ENCODE peak calls at places on chromosome 11, in six cellular contexts. K is body of pancreas, Z is gastrocnemius medialis, A is psoas muscle, O is pancreas, B is esophagus squamous epithelium. N is an unnamed sample.
A peak's percentile ranks its signal among the peaks of the same experiment; 100 is the strongest.

GRCh38 chr11:93672280-93672679 is 10.8 kb downstream of the CEP295 start:
- DNase-seq in A (no peak), K (no peak), Z (no peak), O (no peak), B (no peak), N (no peak)

GRCh38 chr11:14789879-14790484 is 102.0 kb downstream of the CYP2R1 start:
- DNase-seq in K (no peak), B (no peak), Z (no peak), O (no peak), A (no peak), N (no peak)

GRCh38 chr11:130655308-130655707 is 206.9 kb downstream of the ADAMTS15 start:
- DNase-seq in K (no peak), B (no peak), Z (no peak), O (no peak), A (no peak), N (no peak)

GRCh38 chr11:68053117-68053516 is 14.3 kb downstream of the TCIRG1 start:
- DNase-seq in Z (no peak), K (no peak), B (no peak), O (peak; percentile 45), A (peak; percentile 61), N (no peak)

GRCh38 chr11:113286509-113287497 is 27.6 kb upstream of the TTC12 start:
- DNase-seq in O (no peak), A (no peak), Z (no peak), B (no peak), K (no peak), N (no peak)

GRCh38 chr11:24155792-24156191 is 341.1 kb upstream of the LUZP2 start:
- DNase-seq in Z (no peak), B (no peak), A (no peak), O (no peak), K (no peak), N (no peak)

GRCh38 chr11:125207866-125208425 is 43.4 kb downstream of the PKNOX2 start:
- DNase-seq in K (no peak), Z (no peak), B (no peak), A (no peak), O (no peak), N (no peak)

GRCh38 chr11:102576350-102576749 is 45.8 kb upstream of the MMP7 start:
- DNase-seq in O (no peak), A (no peak), B (no peak), Z (no peak), K (no peak), N (no peak)

GRCh38 chr11:62646825-62647608 is 604 bp upstream of the GANAB start:
- DNase-seq in A (no peak), K (no peak), B (no peak), Z (no peak), O (no peak), N (no peak)

GRCh38 chr11:86816251-86816726 is 15.9 kb downstream of the PRSS23 start:
- DNase-seq in Z (no peak), K (no peak), O (no peak), B (no peak), A (no peak), N (peak; percentile 69)

GRCh38 chr11:44049832-44050231 is 2.1 kb downstream of the ACCSL start:
- DNase-seq in O (no peak), K (no peak), Z (no peak), B (no peak), A (no peak), N (no peak)

GRCh38 chr11:115083129-115083823 is 404.9 kb downstream of the NXPE2 start:
- DNase-seq in B (no peak), O (no peak), Z (no peak), K (peak; percentile 8), A (no peak), N (no peak)

GRCh38 chr11:74179234-74180126 is 8.4 kb downstream of the PPME1 start:
- DNase-seq in A (no peak), B (no peak), K (no peak), O (no peak), Z (no peak), N (no peak)

GRCh38 chr11:2136952-2137201 is 2.3 kb downstream of the IGF2 start:
- DNase-seq in A (no peak), O (no peak), K (no peak), Z (no peak), B (no peak), N (no peak)

GRCh38 chr11:2134022-2135010 is 4.9 kb downstream of the IGF2 start:
- DNase-seq in A (peak; percentile 46), K (no peak), Z (no peak), O (no peak), B (no peak), N (no peak)

GRCh38 chr11:2135018-2135569 is 4.1 kb downstream of the IGF2 start:
- DNase-seq in Z (no peak), B (no peak), K (no peak), O (no peak), A (peak; percentile 45), N (no peak)

GRCh38 chr11:2136209-2136951 is 2.8 kb downstream of the IGF2 start:
- DNase-seq in Z (no peak), O (no peak), A (peak; percentile 50), K (no peak), B (no peak), N (no peak)

GRCh38 chr11:2135648-2136201 is 3.5 kb downstream of the IGF2 start:
- DNase-seq in O (no peak), B (no peak), K (no peak), A (peak; percentile 54), Z (no peak), N (no peak)
- H3K27me3 ChIP-seq in O (peaks cover 6% of the 10 kb centered on the region), B (peaks cover 17% of the 10 kb centered on the region), K (peaks cover 20% of the 10 kb centered on the region), A (peaks cover 20% of the 10 kb centered on the region), Z (peaks cover 51% of the 10 kb centered on the region), N (peaks cover 35% of the 10 kb centered on the region)

DNA sequence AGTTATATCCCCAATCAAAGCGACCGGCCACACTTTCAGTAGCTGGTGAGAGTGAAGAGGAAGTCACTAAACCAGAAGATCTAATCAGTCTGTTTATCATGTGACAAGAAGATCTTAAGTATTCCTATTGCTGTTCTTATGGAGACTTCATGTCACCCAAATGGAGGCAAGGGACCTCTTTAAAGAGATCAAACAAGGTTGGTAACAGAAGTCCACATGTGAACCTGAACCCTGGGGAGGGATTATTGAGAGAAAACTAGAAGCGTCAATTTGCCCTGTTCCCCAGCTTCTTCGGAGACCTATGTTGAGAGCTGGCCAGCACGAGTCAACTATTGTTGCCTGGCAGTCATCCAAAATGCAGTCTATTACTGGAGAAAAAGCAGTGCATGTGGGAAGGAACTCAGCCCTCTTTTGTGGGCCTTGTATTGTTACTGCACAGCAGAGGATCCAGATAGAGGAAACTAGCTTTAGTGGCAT is 76.9 kb upstream of the CTSC start:
- DNase-seq in A (no peak), Z (no peak), O (no peak), B (no peak), K (peak; percentile 61), N (peak; percentile 78)
- H3K4me1 ChIP-seq in A (no peaks in the 10 kb centered on the region), Z (no peaks in the 10 kb centered on the region), O (peaks cover 5% of the 10 kb centered on the region), B (peaks cover 14% of the 10 kb centered on the region), K (no peaks in the 10 kb centered on the region), N (peaks cover 9% of the 10 kb centered on the region)

GRCh38 chr11:123184531-123184930 is 10.5 kb downstream of the CLMP start:
- DNase-seq in B (no peak), O (no peak), K (no peak), A (no peak), Z (no peak), N (no peak)

GRCh38 chr11:123182101-123182500 is 12.9 kb downstream of the CLMP start:
- DNase-seq in B (no peak), K (no peak), A (no peak), O (no peak), Z (no peak), N (no peak)

GRCh38 chr11:123181075-123181474 is 14.0 kb downstream of the CLMP start:
- DNase-seq in A (no peak), Z (no peak), B (no peak), O (no peak), K (no peak), N (no peak)

GRCh38 chr11:123185326-123185725 is 9.7 kb downstream of the CLMP start:
- DNase-seq in A (no peak), K (no peak), Z (no peak), O (no peak), B (no peak), N (peak; percentile 22)

GRCh38 chr11:123183391-123184099 is 11.5 kb downstream of the CLMP start:
- DNase-seq in O (no peak), K (no peak), A (no peak), Z (no peak), B (no peak), N (no peak)
- H3K27ac ChIP-seq in O (no peak overlapping the region), K (no peak overlapping the region), A (no peak overlapping the region), Z (no peak overlapping the region), B (no peak overlapping the region), N (no peak overlapping the region)

DNA sequence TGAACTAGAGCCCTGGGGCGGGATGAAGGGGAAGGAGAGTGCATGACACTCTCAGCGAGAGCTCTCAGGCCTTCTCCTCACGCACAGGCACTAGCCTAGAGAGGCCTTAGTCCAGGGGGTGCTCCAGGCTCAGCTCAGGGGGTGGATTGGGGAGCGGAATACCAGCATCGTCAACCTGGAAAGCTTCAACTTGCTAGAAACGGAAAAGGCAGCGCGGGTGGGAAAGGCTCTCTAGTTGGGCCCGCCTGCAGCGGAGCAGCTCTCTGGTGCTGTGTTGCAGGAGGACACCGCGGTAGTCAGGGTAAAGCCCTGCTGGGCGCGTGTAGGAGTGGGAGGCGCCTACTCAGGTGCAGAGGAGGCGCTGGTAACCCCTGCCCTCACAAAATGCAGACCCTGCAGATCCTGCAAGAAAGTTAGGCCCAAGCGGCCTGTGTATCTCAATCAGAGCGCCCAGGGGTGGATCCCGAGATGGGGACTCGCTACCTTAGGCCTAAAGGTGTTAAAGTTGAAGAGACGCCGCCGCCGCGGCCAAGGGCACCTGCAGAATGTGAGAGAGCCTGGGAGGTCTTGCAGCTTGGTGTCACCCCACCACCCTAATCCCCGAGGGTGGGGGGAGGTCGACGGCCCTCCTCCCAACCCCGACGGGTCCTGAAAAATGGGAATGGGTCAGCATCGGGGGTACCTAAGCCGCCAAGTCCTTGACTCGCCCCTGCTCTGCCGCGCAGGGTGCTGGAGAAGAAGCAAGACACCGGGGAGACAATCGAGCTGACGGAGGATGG is 2.8 kb downstream of the SLC17A6 start:
- DNase-seq in B (no peak), O (no peak), Z (no peak), A (no peak), K (no peak), N (no peak)
- H3K27me3 ChIP-seq in B (peaks cover 17% of the 10 kb centered on the region), O (peaks cover 14% of the 10 kb centered on the region), Z (peaks cover 71% of the 10 kb centered on the region), A (peaks cover 32% of the 10 kb centered on the region), K (peaks cover 42% of the 10 kb centered on the region), N (peaks cover 87% of the 10 kb centered on the region)

GRCh38 chr11:28104425-28104824 is 3.5 kb downstream of the KIF18A start:
- DNase-seq in Z (no peak), A (no peak), K (no peak), O (no peak), B (no peak), N (no peak)

GRCh38 chr11:28105869-28106268 is 2.1 kb downstream of the KIF18A start:
- DNase-seq in O (no peak), Z (no peak), A (no peak), B (no peak), K (no peak), N (no peak)

GRCh38 chr11:28107331-28107725 is 628 bp downstream of the KIF18A start:
- DNase-seq in B (no peak), K (no peak), A (no peak), O (no peak), Z (no peak), N (peak; percentile 38)

GRCh38 chr11:28106351-28107043 is 1.5 kb downstream of the KIF18A start:
- DNase-seq in A (no peak), Z (no peak), B (no peak), O (no peak), K (no peak), N (no peak)

GRCh38 chr11:28104984-28105383 is 3.0 kb downstream of the KIF18A start:
- DNase-seq in B (no peak), Z (no peak), K (no peak), A (no peak), O (no peak), N (no peak)
- H3K4me1 ChIP-seq in B (no peaks in the 10 kb centered on the region), Z (peaks cover 21% of the 10 kb centered on the region), K (peaks cover 21% of the 10 kb centered on the region), A (peaks cover 17% of the 10 kb centered on the region), O (peaks cover 14% of the 10 kb centered on the region), N (peaks cover 30% of the 10 kb centered on the region)